ENCODE peak calls at places on chromosome 5, in six cellular contexts. A is A549, O is NB4, F is IMR-90, V is H1, C is K562. T is an unnamed sample.
A peak's percentile ranks its signal among the peaks of the same experiment; 100 is the strongest.

GRCh38 chr5:12615141-12615820 is 711.0 kb upstream of the CTNND2 start:
- DNase-seq in A (no peak), O (no peak), F (no peak), V (no peak), C (peak; percentile 93), T (no peak)

GRCh38 chr5:57531333-57531732 is 48.7 kb upstream of the ACTBL2 start:
- DNase-seq in A (no peak), O (no peak), F (no peak), V (no peak), C (no peak), T (no peak)

GRCh38 chr5:36202521-36202961 is 39.2 kb downstream of the NADK2 start:
- DNase-seq in A (no peak), O (no peak), F (peak; percentile 54), V (no peak), C (no peak), T (no peak)

GRCh38 chr5:52727568-52727967 is 60.1 kb upstream of the ITGA1 start:
- DNase-seq in A (no peak), O (no peak), F (peak; percentile 73), V (no peak), C (no peak), T (no peak)

GRCh38 chr5:57503433-57503832 is 20.8 kb upstream of the ACTBL2 start:
- DNase-seq in A (no peak), O (no peak), F (no peak), V (no peak), C (no peak), T (no peak)

GRCh38 chr5:72402959-72403628 is 82.9 kb downstream of the PTCD2 start:
- DNase-seq in A (peak; percentile 37), O (peak; percentile 44), F (no peak), V (no peak), C (no peak), T (no peak)

GRCh38 chr5:143207563-143208364 is 195.7 kb downstream of the NR3C1 start:
- DNase-seq in A (no peak), O (no peak), F (peak; percentile 15), V (no peak), C (peak; percentile 89), T (peak; percentile 93)

GRCh38 chr5:73638344-73639095 is 12.5 kb downstream of the ARHGEF28 start:
- DNase-seq in A (peak; percentile 33), O (no peak), F (peak; percentile 78), V (no peak), C (no peak), T (no peak)

GRCh38 chr5:160105686-160106085 is 13.6 kb downstream of the PWWP2A start:
- DNase-seq in A (no peak), O (peak; percentile 84), F (no peak), V (no peak), C (no peak), T (no peak)

GRCh38 chr5:177307544-177308363 is 3.9 kb downstream of the MXD3 start:
- DNase-seq in A (no peak), O (peak; percentile 87), F (no peak), V (no peak), C (no peak), T (no peak)

GRCh38 chr5:33601881-33602280 is 161.1 kb downstream of the TARS1 start:
- DNase-seq in A (no peak), O (no peak), F (no peak), V (no peak), C (no peak), T (no peak)

GRCh38 chr5:36152324-36153298 is 700 bp downstream of the SKP2 start:
- DNase-seq in A (no peak), O (peak; percentile 43), F (peak; percentile 27), V (no peak), C (peak; percentile 30), T (peak; percentile 61)

GRCh38 chr5:124663101-124663506 is 83.3 kb downstream of the ZNF608 start:
- DNase-seq in A (no peak), O (no peak), F (no peak), V (no peak), C (peak; percentile 69), T (no peak)

GRCh38 chr5:131430794-131431193 is 166.9 kb downstream of the CDC42SE2 start:
- DNase-seq in A (no peak), O (no peak), F (peak; percentile 58), V (no peak), C (no peak), T (no peak)

GRCh38 chr5:165579911-165580310 is 2074.5 kb downstream of the MAT2B start:
- DNase-seq in A (no peak), O (no peak), F (peak; percentile 4), V (no peak), C (no peak), T (no peak)

GRCh38 chr5:96884995-96885394 is 8.7 kb downstream of the ERAP2 start:
- DNase-seq in A (no peak), O (no peak), F (no peak), V (no peak), C (no peak), T (no peak)

GRCh38 chr5:157651623-157652376 is 438 bp downstream of the SOX30 start:
- DNase-seq in A (no peak), O (no peak), F (no peak), V (peak; percentile 75), C (no peak), T (peak; percentile 72)

GRCh38 chr5:128472032-128472431 is 66.0 kb downstream of the FBN2 start:
- DNase-seq in A (no peak), O (peak; percentile 2), F (no peak), V (no peak), C (no peak), T (no peak)

GRCh38 chr5:137638841-137639240 is 97.0 kb downstream of the KLHL3 start:
- DNase-seq in A (no peak), O (no peak), F (no peak), V (no peak), C (no peak), T (no peak)

GRCh38 chr5:102998224-102998623 is 121.7 kb downstream of the GIN1 start:
- DNase-seq in A (no peak), O (no peak), F (peak; percentile 10), V (no peak), C (no peak), T (no peak)

GRCh38 chr5:27702339-27702820 is 664.0 kb upstream of the CDH9 start:
- DNase-seq in A (peak; percentile 63), O (no peak), F (no peak), V (no peak), C (no peak), T (no peak)

GRCh38 chr5:39400711-39401385 is 23.9 kb downstream of the DAB2 start:
- DNase-seq in A (no peak), O (no peak), F (peak; percentile 67), V (no peak), C (no peak), T (no peak)

GRCh38 chr5:30894811-30895210 is 298.7 kb upstream of the CDH6 start:
- DNase-seq in A (no peak), O (no peak), F (peak; percentile 89), V (no peak), C (no peak), T (no peak)

GRCh38 chr5:157592594-157592993 is 17.0 kb upstream of the ADAM19 start:
- DNase-seq in A (no peak), O (peak; percentile 25), F (no peak), V (no peak), C (no peak), T (no peak)

GRCh38 chr5:152364899-152365298 is 40.2 kb downstream of the NMUR2 start:
- DNase-seq in A (no peak), O (no peak), F (no peak), V (no peak), C (no peak), T (no peak)

GRCh38 chr5:87101321-87101720 is 166.4 kb upstream of the RASA1 start:
- DNase-seq in A (no peak), O (no peak), F (no peak), V (no peak), C (no peak), T (no peak)

GRCh38 chr5:3734621-3735020 is 139.0 kb downstream of the IRX1 start:
- DNase-seq in A (no peak), O (no peak), F (no peak), V (no peak), C (no peak), T (no peak)

GRCh38 chr5:92313385-92313784 is 930.3 kb upstream of the ARRDC3 start:
- DNase-seq in A (no peak), O (no peak), F (no peak), V (no peak), C (no peak), T (no peak)
- TF ChIP-seq POLR2A in A (no peak), O (no peak), F (no peak), V (no peak), C (no peak), T (no peak)

GRCh38 chr5:1801061-1801953 is at the start of gene NDUFS6:
- DNase-seq in A (peak; percentile 81), O (peak; percentile 86), F (peak; percentile 55), V (peak; percentile 39), C (peak; percentile 93), T (peak; percentile 86)
- TF ChIP-seq POLR2A in A (peak; percentile 84), O (peak; percentile 89), F (no peak), V (peak; percentile 63), C (peak; percentile 94), T (peak; percentile 78)

GRCh38 chr5:14035859-14036440 is 91.5 kb upstream of the DNAH5 start:
- DNase-seq in A (peak; percentile 97), O (peak; percentile 72), F (peak; percentile 100), V (peak; percentile 74), C (no peak), T (no peak)
- TF ChIP-seq POLR2A in A (no peak), O (no peak), F (no peak), V (no peak), C (no peak), T (no peak)

GRCh38 chr5:149268928-149269557 is 2.6 kb upstream of the AFAP1L1 start:
- DNase-seq in A (peak; percentile 71), O (peak; percentile 64), F (peak; percentile 61), V (no peak), C (peak; percentile 69), T (peak; percentile 61)

GRCh38 chr5:149271195-149271716 is 403 bp upstream of the AFAP1L1 start:
- DNase-seq in A (peak; percentile 31), O (peak; percentile 37), F (no peak), V (no peak), C (no peak), T (no peak)

GRCh38 chr5:149273950-149274349 is 2.3 kb downstream of the AFAP1L1 start:
- DNase-seq in A (no peak), O (no peak), F (no peak), V (no peak), C (peak; percentile 9), T (no peak)

GRCh38 chr5:149273237-149273636 is 1.6 kb downstream of the AFAP1L1 start:
- DNase-seq in A (no peak), O (no peak), F (no peak), V (no peak), C (no peak), T (no peak)

DNA sequence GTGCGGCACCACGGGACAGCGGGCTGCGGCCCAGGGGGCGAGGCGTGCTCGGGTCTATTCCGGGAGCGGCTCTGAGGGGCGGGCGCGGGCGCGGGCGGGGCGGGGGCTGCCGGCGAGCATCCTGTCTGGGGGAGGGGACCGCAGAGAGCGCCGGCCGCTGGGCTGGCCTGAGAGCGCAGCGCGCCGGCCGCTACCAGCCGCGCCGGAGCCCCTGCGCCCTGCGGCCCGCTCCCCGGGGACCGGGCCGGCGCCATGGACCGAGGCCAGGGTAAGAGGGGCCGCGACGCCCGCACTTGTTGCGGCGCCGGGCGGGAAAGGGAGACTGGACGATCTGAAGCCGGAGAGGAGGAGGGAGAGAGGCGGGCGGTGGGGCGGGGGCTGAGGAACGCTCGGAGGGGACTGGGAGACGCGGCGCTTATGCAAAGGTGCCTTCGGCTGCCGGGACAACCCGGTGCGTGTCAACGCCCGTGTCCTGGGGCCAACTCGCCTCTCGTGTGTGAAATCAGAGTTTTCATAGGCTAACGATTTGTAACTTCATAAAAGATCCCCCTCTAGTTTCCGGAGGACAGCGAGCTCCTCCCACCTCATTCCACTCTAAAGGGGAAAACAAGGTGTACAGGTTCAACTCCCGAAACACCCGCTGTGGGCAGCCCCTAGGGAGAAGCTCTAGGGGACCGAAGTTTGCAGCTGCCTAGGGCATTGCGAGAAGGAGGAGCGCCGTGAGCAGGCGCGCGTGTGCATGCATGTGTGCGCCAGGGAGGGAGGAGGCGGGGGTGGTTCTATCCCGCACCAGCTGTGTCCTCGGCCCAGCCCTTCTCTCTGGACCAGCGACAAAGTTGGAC is at the start of gene AFAP1L1:
- DNase-seq in A (peak; percentile 57), O (peak; percentile 29), F (peak; percentile 46), V (no peak), C (peak; percentile 10), T (no peak)
- TF ChIP-seq POLR2A in A (peak; percentile 22), O (no peak), F (no peak), V (no peak), C (no peak), T (no peak)

T was measured in erythroblast.